ENCODE peak calls at places on chromosomes 5 and 9, in four cellular contexts. One of them, this sample, is unnamed.

GRCh38 chr5:65955746-65956145 is 29.4 kb downstream of the ERBIN start:
- DNase-seq in HepG2: no peak
- DNase-seq in K562: no peak
- DNase-seq in H1: no peak
- DNase-seq in this sample: no peak

GRCh38 chr5:7793861-7794260 is 57.1 kb downstream of the CFAP90 start:
- DNase-seq in HepG2: no peak
- DNase-seq in K562: no peak
- DNase-seq in H1: no peak
- DNase-seq in this sample: no peak

GRCh38 chr9:33209394-33209793 is 30.6 kb upstream of the SPINK4 start:
- DNase-seq in HepG2: no peak
- DNase-seq in K562: no peak
- DNase-seq in H1: no peak
- DNase-seq in this sample: no peak

GRCh38 chr9:81473206-81473605 is 216.1 kb downstream of the TLE1 start:
- DNase-seq in HepG2: no peak
- DNase-seq in K562: no peak
- DNase-seq in H1: no peak
- DNase-seq in this sample: no peak

GRCh38 chr9:132651259-132651658 is 18.5 kb downstream of the DDX31 start:
- DNase-seq in HepG2: no peak
- DNase-seq in K562: no peak
- DNase-seq in H1: no peak
- DNase-seq in this sample: no peak

GRCh38 chr5:15463231-15463630 is 36.7 kb upstream of the FBXL7 start:
- DNase-seq in HepG2: no peak
- DNase-seq in K562: no peak
- DNase-seq in H1: no peak
- DNase-seq in this sample: no peak

GRCh38 chr5:33227746-33228145 is 213.0 kb upstream of the TARS1 start:
- DNase-seq in HepG2: no peak
- DNase-seq in K562: no peak
- DNase-seq in H1: no peak
- DNase-seq in this sample: no peak

GRCh38 chr5:147857302-147858129 is 21.0 kb upstream of the SCGB3A2 start:
- DNase-seq in HepG2: peak
- DNase-seq in K562: peak
- DNase-seq in H1: peak
- DNase-seq in this sample: peak

GRCh38 chr5:51651889-51652288 is 268.6 kb downstream of the ISL1 start:
- DNase-seq in HepG2: no peak
- DNase-seq in K562: no peak
- DNase-seq in H1: no peak
- DNase-seq in this sample: no peak

GRCh38 chr9:119333507-119334229 is 35.6 kb downstream of the BRINP1 start:
- DNase-seq in HepG2: no peak
- DNase-seq in K562: no peak
- DNase-seq in H1: no peak
- DNase-seq in this sample: no peak

GRCh38 chr5:106311230-106311629 is 1359.5 kb downstream of the EFNA5 start:
- DNase-seq in HepG2: no peak
- DNase-seq in K562: no peak
- DNase-seq in H1: no peak
- DNase-seq in this sample: no peak

GRCh38 chr5:69084903-69085302 is 8.9 kb upstream of the SLC30A5 start:
- DNase-seq in HepG2: no peak
- DNase-seq in K562: no peak
- DNase-seq in H1: no peak
- DNase-seq in this sample: no peak

GRCh38 chr9:129236441-129237145 is 58.5 kb upstream of the IER5L start:
- DNase-seq in HepG2: no peak
- DNase-seq in K562: no peak
- DNase-seq in H1: no peak
- DNase-seq in this sample: no peak

GRCh38 chr9:33151007-33151557 is 16.1 kb downstream of the B4GALT1 start:
- DNase-seq in HepG2: peak
- DNase-seq in K562: no peak
- DNase-seq in H1: no peak
- DNase-seq in this sample: no peak

GRCh38 chr9:98807811-98808195 is 333 bp downstream of the GALNT12 start:
- DNase-seq in HepG2: no peak
- DNase-seq in K562: no peak
- DNase-seq in H1: no peak
- DNase-seq in this sample: no peak

GRCh38 chr5:170310187-170310586 is 12.6 kb upstream of the LCP2 start:
- DNase-seq in HepG2: no peak
- DNase-seq in K562: no peak
- DNase-seq in H1: no peak
- DNase-seq in this sample: no peak

GRCh38 chr5:74579215-74579614 is 61.3 kb downstream of the ENC1 start:
- DNase-seq in HepG2: no peak
- DNase-seq in K562: peak
- DNase-seq in H1: no peak
- DNase-seq in this sample: no peak

GRCh38 chr5:41708604-41708940 is 161.7 kb downstream of the OXCT1 start:
- DNase-seq in HepG2: no peak
- DNase-seq in K562: no peak
- DNase-seq in H1: no peak
- DNase-seq in this sample: no peak

GRCh38 chr9:120538339-120538738 is 41.6 kb downstream of the CDK5RAP2 start:
- DNase-seq in HepG2: peak
- DNase-seq in K562: no peak
- DNase-seq in H1: no peak
- DNase-seq in this sample: no peak

GRCh38 chr5:34957857-34958690 is 28.7 kb downstream of the DNAJC21 start:
- DNase-seq in HepG2: peak
- DNase-seq in K562: peak
- DNase-seq in H1: no peak
- DNase-seq in this sample: no peak

GRCh38 chr5:151078490-151079262 is 2.2 kb downstream of the TNIP1 start:
- DNase-seq in HepG2: no peak
- DNase-seq in K562: no peak
- DNase-seq in H1: no peak
- DNase-seq in this sample: no peak

GRCh38 chr9:125949247-125949646 is 202.1 kb downstream of the PBX3 start:
- DNase-seq in HepG2: no peak
- DNase-seq in K562: no peak
- DNase-seq in H1: no peak
- DNase-seq in this sample: no peak

GRCh38 chr5:42848545-42848944 is 36.9 kb upstream of the SELENOP start:
- DNase-seq in HepG2: no peak
- DNase-seq in K562: no peak
- DNase-seq in H1: no peak
- DNase-seq in this sample: no peak

GRCh38 chr5:153831976-153832375 is 206.7 kb downstream of the FAM114A2 start:
- DNase-seq in HepG2: peak
- DNase-seq in K562: peak
- DNase-seq in H1: no peak
- DNase-seq in this sample: peak

GRCh38 chr5:166330061-166330460 is 1961.4 kb upstream of the WWC1 start:
- DNase-seq in HepG2: no peak
- DNase-seq in K562: no peak
- DNase-seq in H1: no peak
- DNase-seq in this sample: no peak

GRCh38 chr9:81683214-81683613 is 6.1 kb downstream of the TLE1 start:
- DNase-seq in HepG2: no peak
- DNase-seq in K562: no peak
- DNase-seq in H1: no peak
- DNase-seq in this sample: no peak

GRCh38 chr5:13939647-13940046 is 4.8 kb downstream of the DNAH5 start:
- DNase-seq in HepG2: no peak
- DNase-seq in K562: no peak
- DNase-seq in H1: no peak
- DNase-seq in this sample: no peak

GRCh38 chr5:150214289-150214688 is 24.4 kb downstream of the SLC6A7 start:
- DNase-seq in HepG2: no peak
- DNase-seq in K562: peak
- DNase-seq in H1: no peak
- DNase-seq in this sample: no peak

DNA sequence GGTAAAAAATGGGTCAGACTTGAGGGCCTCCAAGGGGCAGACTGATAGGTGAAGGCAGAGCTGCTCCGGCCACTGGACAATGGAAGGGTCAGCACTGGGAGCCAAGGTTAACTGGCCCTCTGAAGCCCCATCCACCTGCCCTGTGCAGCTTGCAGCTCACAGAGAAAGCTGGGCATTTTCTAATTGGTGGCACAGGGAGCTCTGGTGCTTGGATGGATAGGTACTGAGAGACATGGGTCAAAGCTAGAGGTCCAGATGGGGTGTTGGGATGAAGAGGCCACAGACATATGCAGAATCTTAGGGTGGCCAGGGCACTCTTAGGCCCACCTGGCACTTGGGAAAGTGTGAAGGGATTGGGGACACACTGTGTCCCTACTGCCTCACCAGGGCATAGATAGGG is 29.5 kb upstream of the SARDH start:
- DNase-seq in HepG2: no peak
- DNase-seq in K562: no peak
- DNase-seq in H1: no peak
- DNase-seq in this sample: no peak
- TF ChIP-seq YY1 in HepG2: no peak
- TF ChIP-seq YY1 in K562: no peak
- TF ChIP-seq YY1 in H1: no peak
- TF ChIP-seq YY1 in this sample: no peak

GRCh38 chr5:28488752-28489151 is 1450.4 kb upstream of the CDH9 start:
- DNase-seq in HepG2: no peak
- DNase-seq in K562: no peak
- DNase-seq in H1: no peak
- DNase-seq in this sample: no peak

DNA sequence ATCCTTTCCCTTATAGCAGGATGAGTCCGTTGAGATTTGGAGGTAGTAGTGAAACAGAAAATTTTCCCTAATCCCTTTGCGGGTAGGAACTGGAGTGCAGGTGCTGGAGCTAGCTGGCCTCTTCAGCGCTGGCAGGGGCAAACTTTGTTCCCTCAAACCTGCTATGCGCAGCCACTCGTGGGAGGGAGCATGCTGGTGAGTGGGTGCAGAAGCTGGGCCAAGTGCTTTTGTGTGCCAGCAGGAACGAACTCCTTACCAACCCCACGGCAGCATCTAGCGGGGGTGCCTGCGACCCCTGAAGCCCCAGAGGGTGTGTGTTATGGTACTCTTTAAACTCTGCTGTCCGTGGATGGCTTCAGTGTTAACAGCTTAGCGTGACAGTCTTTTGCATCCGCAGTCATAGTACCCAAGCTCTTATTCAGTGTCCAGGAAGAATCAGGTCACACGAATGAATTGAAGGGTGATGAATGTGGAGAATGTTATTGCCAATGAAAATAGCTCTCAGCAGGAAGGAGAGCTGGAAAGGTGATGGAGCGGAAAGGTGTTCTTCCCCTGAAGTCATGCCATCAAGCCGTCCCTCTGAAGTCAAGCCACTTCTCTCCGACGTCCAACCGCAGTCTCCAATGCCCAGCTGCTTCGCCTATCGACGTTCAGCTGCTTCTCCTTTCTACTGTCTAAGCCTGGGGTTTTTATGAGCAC is 1445.1 kb upstream of the CDH9 start:
- DNase-seq in HepG2: no peak
- DNase-seq in K562: no peak
- DNase-seq in H1: no peak
- DNase-seq in this sample: no peak
- TF ChIP-seq POLR2AphosphoS5 in HepG2: no peak
- TF ChIP-seq POLR2AphosphoS5 in K562: no peak
- TF ChIP-seq POLR2AphosphoS5 in H1: no peak
- TF ChIP-seq POLR2AphosphoS5 in this sample: no peak

GRCh38 chr5:134547999-134548626 is 22.6 kb downstream of the JADE2 start:
- DNase-seq in HepG2: no peak
- DNase-seq in K562: no peak
- DNase-seq in H1: no peak
- DNase-seq in this sample: no peak

GRCh38 chr5:134549714-134550113 is 24.2 kb downstream of the JADE2 start:
- DNase-seq in HepG2: no peak
- DNase-seq in K562: no peak
- DNase-seq in H1: no peak
- DNase-seq in this sample: no peak

GRCh38 chr5:134550271-134551214 is 25.1 kb downstream of the JADE2 start:
- DNase-seq in HepG2: no peak
- DNase-seq in K562: no peak
- DNase-seq in H1: no peak
- DNase-seq in this sample: no peak

GRCh38 chr5:134545070-134545868 is 19.8 kb downstream of the JADE2 start:
- DNase-seq in HepG2: no peak
- DNase-seq in K562: no peak
- DNase-seq in H1: no peak
- DNase-seq in this sample: no peak

DNA sequence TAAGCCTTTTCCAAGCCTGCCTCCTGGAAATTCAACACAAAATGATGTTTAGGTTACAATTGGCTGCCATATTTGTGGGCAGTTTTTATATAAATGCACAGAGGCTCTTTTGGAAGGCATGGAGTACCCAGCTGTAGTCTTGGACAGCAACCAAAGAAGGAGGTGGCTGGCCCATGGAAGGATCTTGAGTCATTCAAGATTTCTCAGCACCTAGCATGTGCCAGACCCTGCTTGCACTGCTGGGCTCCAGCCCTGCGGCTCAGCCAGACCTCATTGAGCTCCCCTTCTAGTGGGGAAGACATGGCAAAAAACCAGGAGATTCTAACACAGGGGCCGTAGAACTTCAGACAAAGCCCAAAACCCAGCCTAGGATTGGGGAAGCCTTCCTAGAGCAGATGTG is 22.1 kb downstream of the JADE2 start:
- DNase-seq in HepG2: no peak
- DNase-seq in K562: no peak
- DNase-seq in H1: no peak
- DNase-seq in this sample: no peak
- TF ChIP-seq FOSL1 in HepG2: no peak
- TF ChIP-seq FOSL1 in K562: no peak
- TF ChIP-seq FOSL1 in H1: no peak
- TF ChIP-seq FOSL1 in this sample: no peak

DNA sequence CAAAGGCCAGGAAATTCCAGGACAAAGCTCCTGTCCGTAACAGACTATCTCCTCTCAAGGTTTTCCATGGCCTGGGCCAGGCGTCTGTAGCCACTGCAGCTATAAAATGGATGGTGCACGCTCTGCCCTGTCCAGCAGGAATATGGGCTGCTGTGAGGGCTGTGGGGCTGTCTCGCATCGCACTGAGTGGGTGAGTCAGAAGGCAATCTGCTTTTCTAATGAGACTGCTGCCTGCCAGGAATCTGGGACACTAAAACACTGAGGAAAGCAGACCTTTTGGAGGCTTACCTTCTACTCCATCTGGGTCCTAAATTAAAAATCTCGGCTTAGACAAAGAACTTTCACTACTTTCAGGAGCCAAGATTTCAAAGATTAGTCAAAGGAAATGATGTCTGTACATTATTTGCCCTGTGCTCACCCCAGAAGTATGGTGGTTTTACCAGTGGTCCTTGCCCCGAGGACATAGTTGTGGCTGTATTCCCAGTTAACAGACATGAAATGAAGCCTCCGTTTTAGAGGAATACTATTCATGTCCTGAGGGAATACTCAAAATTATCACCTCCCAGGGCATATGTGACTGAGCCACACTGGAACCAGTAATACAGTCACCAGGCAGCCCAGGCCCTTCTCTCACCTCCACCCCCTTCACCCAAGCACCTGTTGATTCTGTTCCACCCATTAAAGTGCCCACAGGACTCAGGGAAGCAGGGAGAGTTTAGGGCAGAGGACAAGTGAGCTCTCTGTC is 56.4 kb downstream of the PFDN1 start:
- DNase-seq in HepG2: no peak
- DNase-seq in K562: no peak
- DNase-seq in H1: no peak
- DNase-seq in this sample: no peak
- TF ChIP-seq YY1 in HepG2: no peak
- TF ChIP-seq YY1 in K562: no peak
- TF ChIP-seq YY1 in H1: no peak
- TF ChIP-seq YY1 in this sample: no peak